ENCODE peak calls at places on chromosomes 13 and 19, in nine cellular contexts. E is AG09309; G is ovary; M is colonic mucosa; U is ascending aorta; F is AG04450; X is GM06990; T is CD8-positive, alpha-beta T cell; A is IMR-90. L is an unnamed sample.

GRCh38 chr13:39379118-39379517 is 223.9 kb downstream of the LHFPL6 start:
- DNase-seq in E (no peak), A (no peak), M (no peak), U (no peak), G (no peak), F (no peak), X (peak; percentile 57), T (no peak), L (no peak)

GRCh38 chr19:50780753-50781480 is 9.3 kb upstream of the ACP4 start:
- DNase-seq in E (no peak), F (no peak), A (no peak), G (no peak), T (no peak), X (no peak), M (no peak), U (no peak), L (no peak)

GRCh38 chr13:43054803-43055802 is 31.7 kb downstream of the DNAJC15 start:
- DNase-seq in A (peak; percentile 87), X (no peak), T (no peak), G (peak; percentile 23), E (peak; percentile 42), M (peak; percentile 52), U (no peak), F (peak; percentile 66), L (no peak)

GRCh38 chr19:42191855-42192254 is 25.6 kb downstream of the DEDD2 start:
- DNase-seq in T (no peak), E (peak; percentile 21), X (no peak), F (peak; percentile 26), A (peak; percentile 84), M (peak; percentile 90), G (no peak), U (no peak), L (peak; percentile 60)

GRCh38 chr13:24692541-24692940 is 12.3 kb downstream of the ATP12A start:
- DNase-seq in A (peak; percentile 8), M (no peak), U (peak; percentile 72), F (no peak), T (no peak), G (no peak), E (peak; percentile 35), X (no peak), L (no peak)

GRCh38 chr19:17266589-17266974 is 661 bp upstream of the BABAM1 start:
- DNase-seq in T (no peak), X (no peak), M (no peak), F (no peak), G (no peak), E (no peak), U (no peak), A (no peak), L (no peak)

GRCh38 chr19:47274891-47275865 is 493 bp downstream of the INAFM1 start:
- DNase-seq in U (peak; percentile 76), A (no peak), T (no peak), E (no peak), F (no peak), G (peak; percentile 70), M (no peak), X (no peak), L (no peak)

GRCh38 chr13:90950134-90950533 is 397.4 kb upstream of the MIR17HG start:
- DNase-seq in G (no peak), A (no peak), F (no peak), X (no peak), U (no peak), M (no peak), T (no peak), E (no peak), L (peak; percentile 60)

DNA sequence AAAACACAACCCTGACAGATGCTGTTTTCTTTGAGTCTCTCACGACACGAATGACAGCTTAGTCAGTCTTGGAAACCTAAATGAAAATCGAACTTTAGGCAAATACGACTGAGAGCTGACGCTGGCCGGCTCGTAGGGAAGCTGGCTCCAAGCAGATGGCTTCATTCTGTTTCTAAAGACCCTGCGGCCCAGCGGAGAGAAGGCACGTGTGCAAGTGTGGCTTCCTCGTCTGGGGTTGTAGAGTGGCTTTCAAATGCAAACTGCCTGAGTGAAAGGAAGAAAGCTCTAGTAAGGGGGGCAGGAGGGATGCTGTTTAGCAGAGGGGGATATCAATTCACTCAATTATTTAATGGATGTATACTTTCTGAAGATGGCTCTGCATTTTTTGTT is 26.1 kb upstream of the TIMM44 start:
- DNase-seq in X (no peak), G (no peak), U (no peak), M (no peak), T (no peak), A (no peak), F (no peak), E (no peak), L (no peak)
- H3K4me3 ChIP-seq in X (no peak overlapping the region), G (no peak overlapping the region), U (no peak overlapping the region), M (no peak overlapping the region), T (no peak overlapping the region), A (no peak overlapping the region), F (no peak overlapping the region), E (no peak overlapping the region), L (no peak overlapping the region)

GRCh38 chr19:13150919-13151604 is 851 bp downstream of the IER2 start:
- DNase-seq in U (no peak), F (no peak), A (no peak), M (peak; percentile 45), E (no peak), G (peak; percentile 69), T (no peak), X (peak; percentile 45), L (no peak)

GRCh38 chr19:13152854-13153626 is 2.8 kb downstream of the IER2 start:
- DNase-seq in U (peak; percentile 98), G (peak; percentile 98), E (no peak), M (peak; percentile 99), A (peak; percentile 93), X (peak; percentile 97), T (peak; percentile 99), F (peak; percentile 89), L (no peak)

GRCh38 chr19:13152356-13152853 is 2.2 kb downstream of the IER2 start:
- DNase-seq in A (no peak), G (no peak), M (no peak), E (no peak), U (no peak), X (no peak), T (no peak), F (no peak), L (no peak)

GRCh38 chr19:13150187-13150918 is at the start of the genes IER2 and STX10:
- DNase-seq in E (peak; percentile 84), A (peak; percentile 94), U (peak; percentile 98), G (peak; percentile 96), F (peak; percentile 86), X (peak; percentile 89), T (peak; percentile 91), M (peak; percentile 96), L (no peak)

GRCh38 chr19:13151605-13152355 is 1.6 kb downstream of the IER2 start:
- DNase-seq in U (peak; percentile 99), F (peak; percentile 94), M (peak; percentile 98), A (peak; percentile 96), T (peak; percentile 96), E (peak; percentile 75), G (peak; percentile 98), X (peak; percentile 94), L (no peak)
- TF ChIP-seq CTCF in U (no peak), F (peak; percentile 30), M (no peak), A (peak; percentile 36), T (no peak), E (no peak), G (no peak), X (no peak), L (no peak)

GRCh38 chr19:5456130-5456835 is 1.1 kb downstream of the ZNRF4 start:
- DNase-seq in U (no peak), E (no peak), X (no peak), G (no peak), A (no peak), M (no peak), F (no peak), T (no peak), L (no peak)

GRCh38 chr19:5454743-5455142 is 474 bp upstream of the ZNRF4 start:
- DNase-seq in M (no peak), F (no peak), G (no peak), E (no peak), A (no peak), X (no peak), U (no peak), T (no peak), L (no peak)

GRCh38 chr19:5456836-5457200 is 1.6 kb downstream of the ZNRF4 start:
- DNase-seq in F (no peak), E (no peak), T (no peak), G (no peak), M (no peak), X (no peak), A (no peak), U (no peak), L (no peak)

GRCh38 chr19:5457709-5458108 is 2.5 kb downstream of the ZNRF4 start:
- DNase-seq in T (no peak), A (no peak), X (no peak), F (no peak), U (no peak), G (no peak), M (no peak), E (no peak), L (no peak)

GRCh38 chr19:5455367-5456129 is at the start of gene ZNRF4:
- DNase-seq in X (no peak), A (no peak), T (no peak), G (no peak), F (no peak), E (no peak), M (no peak), U (no peak), L (no peak)
- H3K4me3 ChIP-seq in X (no peak within 1 kb of the TSS), A (no peak within 1 kb of the TSS), T (no peak within 1 kb of the TSS), G (no peak within 1 kb of the TSS), F (no peak within 1 kb of the TSS), E (no peak within 1 kb of the TSS), M (no peak within 1 kb of the TSS), U (no peak within 1 kb of the TSS), L (no peak within 1 kb of the TSS)

GRCh38 chr13:110944121-110944967 is 29.5 kb upstream of the ANKRD10 start:
- DNase-seq in U (no peak), E (peak; percentile 31), M (no peak), G (no peak), X (no peak), T (no peak), A (peak; percentile 69), F (peak; percentile 20), L (no peak)

GRCh38 chr13:110937511-110938303 is 22.8 kb upstream of the ANKRD10 start:
- DNase-seq in M (no peak), A (no peak), F (no peak), T (no peak), G (no peak), E (no peak), U (no peak), X (no peak), L (no peak)

GRCh38 chr13:110942248-110942981 is 27.5 kb upstream of the ANKRD10 start:
- DNase-seq in U (no peak), F (no peak), G (no peak), X (peak; percentile 41), A (peak; percentile 44), E (no peak), M (no peak), T (no peak), L (no peak)

GRCh38 chr13:110936519-110936918 is 21.6 kb upstream of the ANKRD10 start:
- DNase-seq in E (no peak), U (no peak), M (no peak), X (no peak), G (no peak), A (no peak), F (no peak), T (no peak), L (no peak)

DNA sequence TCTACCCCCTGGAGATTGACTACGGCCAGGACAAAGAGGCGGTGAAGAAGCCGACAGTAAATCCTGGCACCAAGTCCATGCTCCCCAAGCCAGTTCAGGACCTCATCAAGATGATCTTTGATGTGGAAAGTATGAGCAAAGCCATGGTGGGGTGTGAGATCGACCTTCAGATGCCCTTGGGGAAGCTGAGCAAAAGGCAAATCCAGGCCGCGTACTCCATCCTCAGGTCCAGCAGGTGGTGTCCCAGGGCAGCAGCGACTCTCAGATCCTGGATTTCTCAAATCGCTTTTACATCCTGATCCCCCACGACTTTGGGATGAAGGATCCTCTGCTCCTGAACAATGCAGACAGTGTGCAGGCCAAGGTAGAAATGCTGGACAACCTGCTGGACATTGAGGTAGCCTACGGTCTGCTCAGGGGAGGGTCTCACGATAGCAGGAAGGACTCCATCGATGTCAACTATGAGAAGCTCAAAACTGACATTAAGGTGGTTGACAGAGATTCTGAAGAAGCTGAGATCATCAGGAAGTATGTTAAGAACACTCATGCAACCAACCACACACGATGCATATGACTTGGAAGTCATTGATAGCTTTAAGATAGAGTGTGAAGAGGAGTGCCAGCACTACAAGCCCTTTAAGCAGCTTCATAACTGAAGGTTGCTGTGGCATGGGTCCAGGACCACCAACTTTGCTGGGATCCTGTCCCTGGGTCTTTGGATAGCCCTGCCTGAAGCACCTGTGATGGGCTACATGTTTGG is 24.0 kb upstream of the ANKRD10 start:
- DNase-seq in U (no peak), M (no peak), X (no peak), E (no peak), G (no peak), T (no peak), F (no peak), A (no peak), L (no peak)
- TF ChIP-seq CTCF in U (no peak), M (no peak), X (no peak), E (no peak), G (no peak), T (no peak), F (no peak), A (no peak), L (no peak)

L was measured in epithelial cell of proximal tubule.